ENCODE peak calls at places on chromosomes 13 and 19, in six cellular contexts. N is foreskin fibroblast; H is HCT116; T is NCI-H1092; E is CD8-positive, alpha-beta T cell; G is activated CD4-positive, alpha-beta T cell treated with anti-CD3 and anti-CD28 coated beads, Interleukin-2, amount 50 U/mL, for 1 hour. Q is an unnamed sample.

GRCh38 chr19:31312629-31313244 is 36.5 kb downstream of the TSHZ3 start:
- DNase-seq in N (no peak), H (no peak), T (no peak), E (no peak), G (no peak), Q (no peak)

GRCh38 chr13:98279473-98280175 is 102.6 kb upstream of the RNF113B start:
- DNase-seq in N (no peak), H (no peak), T (no peak), E (no peak), G (no peak), Q (no peak)

GRCh38 chr13:78600317-78600899 is 2.9 kb downstream of the POU4F1 start:
- DNase-seq in N (no peak), H (no peak), T (no peak), E (no peak), G (no peak), Q (no peak)

GRCh38 chr19:38676878-38677646 is 29.6 kb downstream of the ACTN4 start:
- DNase-seq in N (no peak), H (no peak), T (no peak), E (no peak), G (no peak), Q (no peak)

GRCh38 chr13:37534181-37534580 is 64.4 kb downstream of the POSTN start:
- DNase-seq in N (peak), H (no peak), T (no peak), E (no peak), G (no peak), Q (no peak)

GRCh38 chr13:93752506-93752905 is 525.9 kb downstream of the GPC6 start:
- DNase-seq in N (no peak), H (no peak), T (no peak), E (no peak), G (no peak), Q (peak)

GRCh38 chr19:57351867-57352266 is 796 bp downstream of the ZNF304 start:
- DNase-seq in N (peak), H (no peak), T (no peak), E (no peak), G (no peak), Q (peak)

GRCh38 chr13:105340061-105340606 is 1195.3 kb downstream of the EFNB2 start:
- DNase-seq in N (no peak), H (no peak), T (no peak), E (no peak), G (no peak), Q (no peak)

GRCh38 chr13:43939149-43939548 is 59.4 kb downstream of the LACC1 start:
- DNase-seq in N (no peak), H (no peak), T (no peak), E (no peak), G (no peak), Q (no peak)

GRCh38 chr13:106521101-106521799 is 14.2 kb downstream of the EFNB2 start:
- DNase-seq in N (no peak), H (no peak), T (no peak), E (no peak), G (no peak), Q (no peak)

GRCh38 chr19:17346109-17346671 is 8.8 kb downstream of the GTPBP3 start:
- DNase-seq in N (peak), H (peak), T (peak), E (peak), G (peak), Q (peak)

GRCh38 chr19:19505669-19506326 is 9.6 kb downstream of the TSSK6 start:
- DNase-seq in N (no peak), H (no peak), T (no peak), E (no peak), G (no peak), Q (no peak)

GRCh38 chr13:92303428-92303827 is 905.0 kb downstream of the GPC5 start:
- DNase-seq in N (peak), H (no peak), T (no peak), E (no peak), G (no peak), Q (peak)

GRCh38 chr13:96053003-96053703 is at the start of gene UGGT2:
- DNase-seq in N (peak), H (peak), T (peak), E (no peak), G (peak), Q (peak)

GRCh38 chr13:103187621-103188020 is 121.4 kb upstream of the SLC10A2 start:
- DNase-seq in N (no peak), H (no peak), T (no peak), E (no peak), G (no peak), Q (peak)

GRCh38 chr19:52992109-52993004 is 21.4 kb upstream of the ERVV-1 start:
- DNase-seq in N (peak), H (no peak), T (no peak), E (no peak), G (no peak), Q (peak)

GRCh38 chr19:44644391-44645016 is 794 bp downstream of the PVR start:
- DNase-seq in N (peak), H (no peak), T (no peak), E (no peak), G (no peak), Q (peak)

GRCh38 chr19:44718441-44719261 is 19.7 kb downstream of the CEACAM16 start:
- DNase-seq in N (peak), H (no peak), T (no peak), E (no peak), G (no peak), Q (peak)